ENCODE peak calls at places on chromosomes 2 and 18, in seven cellular contexts. V is adrenal gland; S is neuronal stem cell; F is astrocyte; W is stimulated activated CD4-positive, alpha-beta T cell treated with anti-CD3 and anti-CD28 coated beads, Interleukin-15, amount 100 ng/mL, for 1 hour; Q is PC-3; U is ACHN. P is an unnamed sample.

GRCh38 chr2:3487931-3488554 is 31.3 kb downstream of the ADI1 start:
- DNase-seq in V (no peak), S (no peak), F (no peak), W (no peak), Q (no peak), U (no peak), P (no peak)

GRCh38 chr2:226615891-226616290 is 183.7 kb downstream of the IRS1 start:
- DNase-seq in V (no peak), S (no peak), F (no peak), W (no peak), Q (no peak), U (no peak), P (no peak)

GRCh38 chr2:120228503-120228902 is 5.3 kb upstream of the TMEM185B start:
- DNase-seq in V (no peak), S (no peak), F (no peak), W (no peak), Q (peak), U (peak), P (no peak)

GRCh38 chr2:150832686-150833085 is 345.2 kb upstream of the RND3 start:
- DNase-seq in V (peak), S (no peak), F (no peak), W (no peak), Q (no peak), U (no peak), P (no peak)

GRCh38 chr2:43623052-43623451 is 14.0 kb upstream of the PLEKHH2 start:
- DNase-seq in V (peak), S (no peak), F (no peak), W (no peak), Q (no peak), U (no peak), P (peak)

GRCh38 chr2:170401187-170401586 is 223.2 kb downstream of the MYO3B start:
- DNase-seq in V (no peak), S (no peak), F (no peak), W (no peak), Q (no peak), U (no peak), P (no peak)

GRCh38 chr2:110853516-110853915 is 121.1 kb downstream of the ACOXL start:
- DNase-seq in V (peak), S (no peak), F (no peak), W (no peak), Q (peak), U (peak), P (peak)

GRCh38 chr2:70084973-70085710 is 2.1 kb upstream of the PCBP1 start:
- DNase-seq in V (peak), S (no peak), F (no peak), W (peak), Q (peak), U (no peak), P (no peak)

GRCh38 chr2:217642944-217643343 is 359.9 kb downstream of the TNS1 start:
- DNase-seq in V (no peak), S (no peak), F (no peak), W (no peak), Q (no peak), U (no peak), P (no peak)

GRCh38 chr18:61658431-61658830 is 234.4 kb downstream of the RNF152 start:
- DNase-seq in V (no peak), S (no peak), F (no peak), W (no peak), Q (no peak), U (no peak), P (no peak)

GRCh38 chr2:84631047-84631446 is 114.7 kb downstream of the DNAH6 start:
- DNase-seq in V (no peak), S (peak), F (peak), W (no peak), Q (peak), U (peak), P (peak)

GRCh38 chr2:190859347-190860297 is 21.0 kb upstream of the GLS start:
- DNase-seq in V (no peak), S (no peak), F (peak), W (no peak), Q (no peak), U (peak), P (peak)

GRCh38 chr2:127479219-127479825 is 47.0 kb downstream of the IWS1 start:
- DNase-seq in V (no peak), S (peak), F (peak), W (no peak), Q (peak), U (peak), P (peak)

GRCh38 chr2:132678498-132678897 is 8.5 kb upstream of the LYPD1 start:
- DNase-seq in V (no peak), S (no peak), F (peak), W (no peak), Q (no peak), U (no peak), P (peak)

GRCh38 chr2:172416447-172417058 is 10.8 kb upstream of the ITGA6 start:
- DNase-seq in V (no peak), S (no peak), F (no peak), W (no peak), Q (no peak), U (no peak), P (no peak)

GRCh38 chr2:216633616-216634316 is 546 bp downstream of the IGFBP2 start:
- DNase-seq in V (peak), S (no peak), F (no peak), W (no peak), Q (peak), U (no peak), P (peak)

GRCh38 chr2:10750610-10751009 is 29.2 kb downstream of the ATP6V1C2 start:
- DNase-seq in V (no peak), S (no peak), F (peak), W (no peak), Q (peak), U (no peak), P (no peak)

GRCh38 chr2:231297108-231297908 is 98.2 kb upstream of the B3GNT7 start:
- DNase-seq in V (peak), S (peak), F (peak), W (no peak), Q (peak), U (peak), P (peak)

GRCh38 chr18:48707636-48708296 is 168.9 kb downstream of the CTIF start:
- DNase-seq in V (no peak), S (no peak), F (no peak), W (no peak), Q (no peak), U (no peak), P (no peak)

GRCh38 chr2:168357799-168358504 is 98.1 kb upstream of the CERS6 start:
- DNase-seq in V (no peak), S (no peak), F (no peak), W (no peak), Q (no peak), U (peak), P (no peak)

GRCh38 chr2:214328941-214329340 is 81.9 kb upstream of the VWC2L start:
- DNase-seq in V (no peak), S (peak), F (peak), W (no peak), Q (no peak), U (no peak), P (no peak)

GRCh38 chr2:191003405-191004309 is 10.3 kb downstream of the STAT1 start:
- DNase-seq in V (no peak), S (no peak), F (no peak), W (no peak), Q (no peak), U (no peak), P (no peak)

GRCh38 chr2:43086451-43087221 is 139.8 kb downstream of the ZFP36L2 start:
- DNase-seq in V (peak), S (no peak), F (peak), W (no peak), Q (peak), U (peak), P (peak)

GRCh38 chr2:132420776-132421175 is 4.2 kb downstream of the GPR39 start:
- DNase-seq in V (no peak), S (no peak), F (no peak), W (no peak), Q (peak), U (no peak), P (no peak)

GRCh38 chr2:226647626-226648518 is 151.7 kb downstream of the IRS1 start:
- DNase-seq in V (no peak), S (no peak), F (peak), W (no peak), Q (no peak), U (no peak), P (no peak)

GRCh38 chr2:179861777-179862117 is 335 bp upstream of the ZNF385B start:
- DNase-seq in V (peak), S (peak), F (peak), W (no peak), Q (peak), U (peak), P (peak)

GRCh38 chr2:62439425-62439824 is 66.6 kb downstream of the TMEM17 start:
- DNase-seq in V (no peak), S (no peak), F (no peak), W (no peak), Q (no peak), U (no peak), P (no peak)

GRCh38 chr2:71801969-71802368 is 345.7 kb downstream of the CYP26B1 start:
- DNase-seq in V (peak), S (peak), F (peak), W (no peak), Q (peak), U (peak), P (peak)

GRCh38 chr18:25164837-25165791 is 186.9 kb downstream of the ZNF521 start:
- DNase-seq in V (peak), S (no peak), F (peak), W (no peak), Q (no peak), U (no peak), P (peak)

P was measured in EL.